ENCODE peak calls at places on chromosome 3, in eight cellular contexts. Q, H, O, D, L, A, X and F are unnamed samples.

GRCh38 chr3:149581248-149581647 is 76.6 kb downstream of the WWTR1 start:
- DNase-seq in Q (no peak), H (no peak), O (peak), D (peak), L (no peak), A (no peak), X (no peak), F (peak)

GRCh38 chr3:77825045-77825827 is 785.3 kb downstream of the ROBO2 start:
- DNase-seq in Q (peak), H (no peak), O (peak), D (peak), L (peak), A (peak), X (peak), F (peak)

GRCh38 chr3:139715736-139716135 is 38.0 kb upstream of the NMNAT3 start:
- DNase-seq in Q (no peak), H (no peak), O (no peak), D (no peak), L (no peak), A (no peak), X (no peak), F (no peak)

GRCh38 chr3:195770081-195770840 is 41.5 kb downstream of the MUC4 start:
- DNase-seq in Q (peak), H (peak), O (no peak), D (no peak), L (no peak), A (no peak), X (no peak), F (no peak)

GRCh38 chr3:41464858-41465257 is 265.6 kb downstream of the CTNNB1 start:
- DNase-seq in Q (no peak), H (no peak), O (no peak), D (peak), L (no peak), A (no peak), X (no peak), F (no peak)

GRCh38 chr3:154214320-154214719 is 93.1 kb downstream of the ARHGEF26 start:
- DNase-seq in Q (no peak), H (no peak), O (peak), D (peak), L (no peak), A (no peak), X (no peak), F (no peak)

GRCh38 chr3:171962137-171962720 is 77.1 kb upstream of the FNDC3B start:
- DNase-seq in Q (no peak), H (no peak), O (no peak), D (no peak), L (no peak), A (no peak), X (no peak), F (no peak)

GRCh38 chr3:123789760-123790159 is 94.4 kb downstream of the MYLK start:
- DNase-seq in Q (no peak), H (no peak), O (peak), D (peak), L (no peak), A (no peak), X (no peak), F (no peak)

GRCh38 chr3:5757213-5757804 is 569.8 kb downstream of the EDEM1 start:
- DNase-seq in Q (no peak), H (no peak), O (no peak), D (no peak), L (no peak), A (no peak), X (no peak), F (no peak)

GRCh38 chr3:141738636-141739363 is 702 bp downstream of the RNF7 start:
- DNase-seq in Q (no peak), H (no peak), O (peak), D (peak), L (peak), A (peak), X (peak), F (no peak)

GRCh38 chr3:29313981-29314726 is 33.3 kb downstream of the RBMS3 start:
- DNase-seq in Q (no peak), H (no peak), O (no peak), D (no peak), L (no peak), A (no peak), X (no peak), F (no peak)

GRCh38 chr3:29314727-29315088 is 33.8 kb downstream of the RBMS3 start:
- DNase-seq in Q (no peak), H (no peak), O (peak), D (no peak), L (no peak), A (no peak), X (no peak), F (no peak)

GRCh38 chr3:29310865-29311264 is 30.0 kb downstream of the RBMS3 start:
- DNase-seq in Q (no peak), H (no peak), O (no peak), D (no peak), L (no peak), A (no peak), X (no peak), F (no peak)

GRCh38 chr3:29311805-29312204 is 30.9 kb downstream of the RBMS3 start:
- DNase-seq in Q (no peak), H (no peak), O (no peak), D (no peak), L (no peak), A (no peak), X (no peak), F (no peak)

GRCh38 chr3:29313074-29313473 is 32.2 kb downstream of the RBMS3 start:
- DNase-seq in Q (no peak), H (no peak), O (peak), D (peak), L (peak), A (no peak), X (no peak), F (no peak)
- H3K4me3 ChIP-seq in Q (no peak), H (no peak), O (no peak), D (no peak), L (peak), A (no peak), X (no peak), F (no peak)

GRCh38 chr3:99425930-99426329 is 212.5 kb upstream of the COL8A1 start:
- DNase-seq in Q (no peak), H (no peak), O (peak), D (no peak), L (no peak), A (no peak), X (no peak), F (no peak)
- H3K4me3 ChIP-seq in Q (no peak), H (no peak), O (no peak), D (no peak), L (no peak), A (no peak), X (no peak), F (no peak)

GRCh38 chr3:190912736-190913135 is 50.2 kb upstream of the GMNC start:
- DNase-seq in Q (no peak), H (no peak), O (no peak), D (no peak), L (no peak), A (no peak), X (no peak), F (no peak)

GRCh38 chr3:190909908-190910307 is 47.4 kb upstream of the GMNC start:
- DNase-seq in Q (no peak), H (no peak), O (no peak), D (no peak), L (no peak), A (no peak), X (no peak), F (no peak)

DNA sequence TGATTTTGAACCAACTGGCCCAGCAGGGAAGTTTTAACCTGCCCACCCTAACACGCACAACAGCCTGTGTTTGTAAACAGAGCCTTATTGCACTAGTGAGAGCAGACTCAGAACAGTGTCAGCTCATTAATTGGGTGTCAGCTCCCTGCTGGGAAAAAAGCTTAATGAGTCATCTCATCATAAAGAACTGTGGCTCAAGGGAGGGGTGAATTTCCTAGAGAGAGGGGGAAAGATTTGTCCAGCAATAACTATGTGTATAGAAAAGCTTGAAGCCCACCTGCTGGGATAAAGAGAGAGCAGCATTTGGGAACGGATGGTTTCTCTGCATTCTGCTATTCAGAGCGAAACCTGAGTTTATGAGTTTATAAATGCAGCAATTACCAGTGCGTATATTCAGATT is 48.9 kb upstream of the GMNC start:
- DNase-seq in Q (no peak), H (no peak), O (no peak), D (no peak), L (no peak), A (peak), X (no peak), F (no peak)
- H3K4me3 ChIP-seq in Q (no peak), H (no peak), O (no peak), D (no peak), L (no peak), A (no peak), X (no peak), F (no peak)

GRCh38 chr3:57165637-57166036 is 484 bp upstream of the IL17RD start:
- DNase-seq in Q (no peak), H (no peak), O (no peak), D (no peak), L (no peak), A (no peak), X (no peak), F (no peak)
- H3K4me3 ChIP-seq in Q (no peak), H (peak), O (peak), D (no peak), L (no peak), A (peak), X (no peak), F (no peak)

GRCh38 chr3:10602769-10603768 is 97.7 kb upstream of the ATP2B2 start:
- DNase-seq in Q (no peak), H (no peak), O (no peak), D (no peak), L (no peak), A (no peak), X (no peak), F (no peak)
- H3K4me3 ChIP-seq in Q (no peak), H (no peak), O (no peak), D (no peak), L (no peak), A (no peak), X (no peak), F (no peak)